ENCODE peak calls at places on chromosome 5, in ten cellular contexts. S, X, T, H, B, V, D, O, N and Y are unnamed samples.

GRCh38 chr5:100789641-100790160 is 113.4 kb downstream of the ST8SIA4 start:
- DNase-seq in S (no peak), X (no peak), T (no peak), H (no peak), B (no peak), V (no peak), D (peak; percentile 15), O (no peak), N (no peak), Y (no peak)

GRCh38 chr5:142944140-142944539 is 174.0 kb downstream of the ARHGAP26 start:
- DNase-seq in S (no peak), X (peak; percentile 10), T (no peak), H (peak; percentile 10), B (no peak), V (no peak), D (no peak), O (peak; percentile 51), N (no peak), Y (no peak)

GRCh38 chr5:169121631-169122420 is 179.1 kb downstream of the SLIT3 start:
- DNase-seq in S (no peak), X (peak; percentile 41), T (no peak), H (peak; percentile 25), B (no peak), V (no peak), D (no peak), O (peak; percentile 97), N (no peak), Y (no peak)

GRCh38 chr5:179486596-179487051 is 63.7 kb upstream of the RUFY1 start:
- DNase-seq in S (no peak), X (no peak), T (no peak), H (no peak), B (no peak), V (no peak), D (no peak), O (no peak), N (no peak), Y (no peak)

GRCh38 chr5:68450245-68450852 is 234.8 kb downstream of the PIK3R1 start:
- DNase-seq in S (no peak), X (peak; percentile 72), T (no peak), H (peak; percentile 89), B (no peak), V (no peak), D (no peak), O (peak; percentile 26), N (no peak), Y (no peak)

GRCh38 chr5:13994606-13995336 is 50.3 kb upstream of the DNAH5 start:
- DNase-seq in S (no peak), X (no peak), T (no peak), H (no peak), B (no peak), V (no peak), D (no peak), O (no peak), N (no peak), Y (no peak)

GRCh38 chr5:154478752-154479159 is 729 bp upstream of the HAND1 start:
- DNase-seq in S (peak; percentile 75), X (no peak), T (no peak), H (no peak), B (no peak), V (no peak), D (no peak), O (no peak), N (no peak), Y (no peak)

GRCh38 chr5:73709536-73710129 is 83.6 kb downstream of the ARHGEF28 start:
- DNase-seq in S (no peak), X (peak; percentile 78), T (no peak), H (peak; percentile 23), B (no peak), V (no peak), D (no peak), O (no peak), N (no peak), Y (no peak)

GRCh38 chr5:134561871-134562296 is 36.4 kb downstream of the JADE2 start:
- DNase-seq in S (no peak), X (peak; percentile 33), T (no peak), H (peak; percentile 80), B (peak; percentile 48), V (no peak), D (peak; percentile 47), O (peak; percentile 50), N (peak; percentile 50), Y (peak; percentile 17)

GRCh38 chr5:123670981-123671557 is 159.1 kb downstream of the CSNK1G3 start:
- DNase-seq in S (no peak), X (peak; percentile 66), T (peak; percentile 64), H (no peak), B (peak; percentile 8), V (peak; percentile 48), D (peak; percentile 65), O (peak; percentile 51), N (peak; percentile 36), Y (no peak)

GRCh38 chr5:133744909-133745308 is 132.6 kb upstream of the FSTL4 start:
- DNase-seq in S (no peak), X (no peak), T (no peak), H (no peak), B (no peak), V (no peak), D (no peak), O (no peak), N (no peak), Y (no peak)

GRCh38 chr5:135851907-135852805 is 17.7 kb downstream of the SLC25A48 start:
- DNase-seq in S (no peak), X (no peak), T (no peak), H (no peak), B (no peak), V (no peak), D (no peak), O (no peak), N (no peak), Y (no peak)

DNA sequence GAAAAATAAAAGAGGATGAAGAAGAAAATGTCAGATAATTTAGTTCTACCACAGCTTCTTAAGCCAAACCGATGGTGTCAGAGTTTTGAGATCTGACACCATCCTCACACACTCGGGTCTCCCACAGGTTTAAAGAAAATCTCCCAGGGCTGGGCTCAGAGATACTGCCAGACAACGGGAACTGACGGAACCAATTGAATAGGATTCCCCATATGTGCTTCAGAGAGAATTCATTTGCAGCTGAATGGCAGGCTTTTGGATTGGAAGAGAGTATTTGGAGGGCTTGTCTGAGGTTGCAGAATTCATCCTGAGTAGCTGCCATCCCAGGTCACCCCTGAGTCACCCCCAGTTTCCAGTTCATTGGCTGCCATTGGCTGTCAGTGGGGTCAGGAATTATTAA is 131.2 kb downstream of the PDZD2 start:
- DNase-seq in S (no peak), X (no peak), T (no peak), H (no peak), B (no peak), V (no peak), D (no peak), O (no peak), N (no peak), Y (no peak)
- H3K27ac ChIP-seq in S (no peak overlapping the region), X (no peak overlapping the region), T (no peak overlapping the region), H (no peak overlapping the region), B (no peak overlapping the region), V (no peak overlapping the region), D (no peak overlapping the region), O (no peak overlapping the region), N (no peak overlapping the region), Y (no peak overlapping the region)

GRCh38 chr5:121691478-121691877 is 160.2 kb upstream of the FTMT start:
- DNase-seq in S (no peak), X (no peak), T (no peak), H (no peak), B (no peak), V (no peak), D (no peak), O (peak; percentile 2), N (peak; percentile 12), Y (no peak)

GRCh38 chr5:121698690-121699089 is 153.0 kb upstream of the FTMT start:
- DNase-seq in S (no peak), X (no peak), T (no peak), H (no peak), B (no peak), V (no peak), D (no peak), O (no peak), N (no peak), Y (no peak)

GRCh38 chr5:121695307-121695706 is 156.4 kb upstream of the FTMT start:
- DNase-seq in S (no peak), X (no peak), T (no peak), H (no peak), B (no peak), V (no peak), D (no peak), O (no peak), N (no peak), Y (no peak)

GRCh38 chr5:121692163-121692562 is 159.5 kb upstream of the FTMT start:
- DNase-seq in S (no peak), X (no peak), T (no peak), H (no peak), B (no peak), V (no peak), D (no peak), O (no peak), N (no peak), Y (no peak)

GRCh38 chr5:121693864-121694263 is 157.8 kb upstream of the FTMT start:
- DNase-seq in S (no peak), X (peak; percentile 25), T (no peak), H (peak; percentile 1), B (no peak), V (no peak), D (no peak), O (peak; percentile 3), N (no peak), Y (no peak)
- H3K4me1 ChIP-seq in S (no peaks in the 10 kb centered on the region), X (no peaks in the 10 kb centered on the region), T (no peaks in the 10 kb centered on the region), H (no peaks in the 10 kb centered on the region), B (peaks cover 17% of the 10 kb centered on the region), V (no peaks in the 10 kb centered on the region), D (no peaks in the 10 kb centered on the region), O (no peaks in the 10 kb centered on the region), N (no peaks in the 10 kb centered on the region), Y (no peaks in the 10 kb centered on the region)

GRCh38 chr5:105970919-105971318 is 1699.8 kb downstream of the EFNA5 start:
- DNase-seq in S (no peak), X (no peak), T (no peak), H (no peak), B (no peak), V (no peak), D (no peak), O (no peak), N (no peak), Y (no peak)
- H3K27ac ChIP-seq in S (no peak overlapping the region), X (no peak overlapping the region), T (no peak overlapping the region), H (no peak overlapping the region), B (no peak overlapping the region), V (no peak overlapping the region), D (no peak overlapping the region), O (no peak overlapping the region), N (no peak overlapping the region), Y (no peak overlapping the region)

DNA sequence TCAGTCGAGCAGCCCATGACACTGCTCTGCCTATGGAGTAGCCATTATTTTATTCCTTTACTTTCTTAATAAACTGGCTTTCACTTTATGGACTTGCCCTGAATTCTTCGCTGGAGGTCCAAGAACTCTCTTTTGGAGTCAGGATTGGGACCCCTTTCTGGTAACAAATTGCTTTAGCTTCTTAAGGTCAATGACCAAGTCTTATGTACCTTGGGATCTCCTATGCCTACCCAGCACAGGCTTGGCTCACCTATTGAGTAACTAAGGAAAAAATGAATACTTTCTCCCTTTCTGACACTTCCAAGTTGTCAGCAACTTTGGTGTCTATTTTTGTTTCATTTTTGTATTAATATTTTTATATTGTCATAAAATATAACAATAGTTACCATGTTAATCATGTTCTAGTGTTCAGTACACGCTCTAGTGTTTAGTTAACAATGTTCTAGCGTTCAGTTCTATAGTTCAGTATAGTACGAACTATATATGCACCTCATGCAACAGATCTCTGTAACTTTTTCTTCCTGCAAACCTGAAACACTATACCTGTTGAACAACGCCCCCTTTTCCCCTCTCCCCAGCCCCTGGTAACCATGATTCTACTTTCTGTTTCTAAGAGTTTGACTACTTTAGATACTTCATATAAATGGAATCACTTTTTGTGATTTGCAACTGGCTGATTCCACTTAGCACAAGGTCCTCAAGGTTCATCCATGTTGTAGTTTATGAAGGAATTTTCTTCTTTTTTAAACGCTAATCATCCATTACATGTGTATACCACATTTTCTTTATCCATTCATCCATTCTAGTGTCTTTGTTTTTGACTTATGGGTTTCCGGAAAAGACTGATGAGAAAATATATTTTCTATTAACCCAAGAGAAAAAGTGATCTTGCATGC is 1.8 kb upstream of the RHOBTB3 start:
- DNase-seq in S (no peak), X (no peak), T (no peak), H (no peak), B (no peak), V (no peak), D (no peak), O (peak; percentile 19), N (no peak), Y (no peak)
- H3K4me1 ChIP-seq in S (peaks cover 61% of the 10 kb centered on the region), X (peaks cover 28% of the 10 kb centered on the region), T (peaks cover 6% of the 10 kb centered on the region), H (peaks cover 35% of the 10 kb centered on the region), B (peaks cover 8% of the 10 kb centered on the region), V (peaks cover 28% of the 10 kb centered on the region), D (peaks cover 13% of the 10 kb centered on the region), O (peaks cover 67% of the 10 kb centered on the region), N (peaks cover 31% of the 10 kb centered on the region), Y (peaks cover 17% of the 10 kb centered on the region)